ENCODE peak calls at places on chromosomes 6 and 20, in six cellular contexts. U is thyroid gland, Q is MM.1S, C is NCI-H82, B is fibroblast of pulmonary artery, F is HCT116. R is an unnamed sample.

GRCh38 chr6:163383912-163384311 is 30.6 kb upstream of the QKI start:
- DNase-seq in U (no peak), Q (no peak), C (no peak), B (no peak), F (peak), R (peak)

GRCh38 chr6:29653452-29654038 is 3.3 kb upstream of the MOG start:
- DNase-seq in U (peak), Q (peak), C (peak), B (peak), F (peak), R (peak)

GRCh38 chr6:106087548-106088325 is 1.6 kb downstream of the PRDM1 start:
- DNase-seq in U (no peak), Q (peak), C (peak), B (peak), F (no peak), R (peak)

GRCh38 chr20:6169251-6169650 is 46.4 kb upstream of the FERMT1 start:
- DNase-seq in U (no peak), Q (peak), C (peak), B (peak), F (no peak), R (peak)

GRCh38 chr6:161139766-161140553 is 133.9 kb downstream of the AGPAT4 start:
- DNase-seq in U (no peak), Q (no peak), C (peak), B (no peak), F (no peak), R (no peak)

GRCh38 chr6:166608819-166609218 is 18.2 kb downstream of the RPS6KA2 start:
- DNase-seq in U (no peak), Q (no peak), C (no peak), B (no peak), F (no peak), R (no peak)

GRCh38 chr6:14791525-14791924 is 454.3 kb upstream of the JARID2 start:
- DNase-seq in U (no peak), Q (no peak), C (peak), B (no peak), F (no peak), R (no peak)

GRCh38 chr20:11261533-11262000 is 587.8 kb upstream of the JAG1 start:
- DNase-seq in U (no peak), Q (no peak), C (no peak), B (peak), F (no peak), R (peak)

GRCh38 chr20:25336561-25337422 is 53.8 kb downstream of the ABHD12 start:
- DNase-seq in U (peak), Q (no peak), C (peak), B (peak), F (no peak), R (peak)

GRCh38 chr20:48728042-48728837 is 99.6 kb downstream of the PREX1 start:
- DNase-seq in U (no peak), Q (no peak), C (no peak), B (no peak), F (no peak), R (no peak)

GRCh38 chr6:157469378-157469777 is 88.4 kb downstream of the ZDHHC14 start:
- DNase-seq in U (no peak), Q (no peak), C (no peak), B (peak), F (no peak), R (no peak)

GRCh38 chr6:34189806-34190503 is 44.1 kb upstream of the GRM4 start:
- DNase-seq in U (no peak), Q (no peak), C (no peak), B (no peak), F (no peak), R (no peak)

GRCh38 chr6:118313208-118313607 is 234.9 kb upstream of the PLN start:
- DNase-seq in U (no peak), Q (no peak), C (peak), B (no peak), F (no peak), R (no peak)

GRCh38 chr6:138007014-138007472 is 100.2 kb downstream of the PERP start:
- DNase-seq in U (peak), Q (peak), C (peak), B (peak), F (peak), R (peak)

R was measured in fibroblast of the aortic adventitia.